ENCODE peak calls at places on chromosomes 16 and 17, in five cellular contexts. O is Caki2; M is effector memory CD8-positive, alpha-beta T cell; F is stimulated activated CD8-positive, alpha-beta memory T cell treated with anti-CD3 and anti-CD28 coated beads, Interleukin-7, amount 100 ng/mL, for 1 hour; L is heart right ventricle. B is an unnamed sample.

GRCh38 chr16:56257260-56257659 is 66.0 kb downstream of the GNAO1 start:
- DNase-seq in O (no peak), M (no peak), F (no peak), L (peak), B (no peak)

GRCh38 chr16:62077998-62078397 is 41.8 kb upstream of the CDH8 start:
- DNase-seq in O (peak), M (no peak), F (no peak), L (no peak), B (no peak)

GRCh38 chr16:78576941-78577340 is 477.5 kb downstream of the WWOX start:
- DNase-seq in O (peak), M (no peak), F (no peak), L (no peak), B (no peak)

GRCh38 chr16:2296662-2297505 is 29.0 kb upstream of the RNPS1 start:
- DNase-seq in O (no peak), M (no peak), F (no peak), L (no peak), B (no peak)

GRCh38 chr16:25912321-25912720 is 220.6 kb downstream of the HS3ST4 start:
- DNase-seq in O (no peak), M (no peak), F (no peak), L (no peak), B (no peak)

GRCh38 chr16:28092721-28093382 is 29.3 kb upstream of the GSG1L start:
- DNase-seq in O (no peak), M (no peak), F (no peak), L (no peak), B (no peak)

GRCh38 chr17:62134397-62134796 is 69.3 kb upstream of the MED13 start:
- DNase-seq in O (no peak), M (no peak), F (no peak), L (no peak), B (no peak)

GRCh38 chr17:29568331-29569244 is at the start of gene TP53I13:
- DNase-seq in O (peak), M (peak), F (peak), L (peak), B (peak)

GRCh38 chr17:77887464-77888241 is 70.8 kb upstream of the TNRC6C start:
- DNase-seq in O (peak), M (peak), F (peak), L (peak), B (peak)

GRCh38 chr16:57289391-57290257 is 5.2 kb upstream of the PLLP start:
- DNase-seq in O (no peak), M (no peak), F (no peak), L (no peak), B (no peak)

GRCh38 chr16:50842589-50842988 is 100.7 kb downstream of the CYLD start:
- DNase-seq in O (no peak), M (no peak), F (no peak), L (no peak), B (no peak)

GRCh38 chr17:40936437-40936971 is 942 bp downstream of the KRT23 start:
- DNase-seq in O (no peak), M (no peak), F (no peak), L (no peak), B (no peak)

GRCh38 chr16:23729503-23730424 is 16.7 kb upstream of the ERN2 start:
- DNase-seq in O (peak), M (no peak), F (no peak), L (no peak), B (no peak)

GRCh38 chr17:36728030-36728991 is 126.9 kb downstream of the MRM1 start:
- DNase-seq in O (no peak), M (no peak), F (no peak), L (no peak), B (no peak)

GRCh38 chr16:89173629-89173921 is 2.0 kb downstream of the CDH15 start:
- DNase-seq in O (no peak), M (no peak), F (no peak), L (no peak), B (no peak)

GRCh38 chr16:85125570-85126382 is 13.5 kb upstream of the CIBAR2 start:
- DNase-seq in O (no peak), M (no peak), F (no peak), L (peak), B (no peak)

GRCh38 chr17:83079766-83080616 is 582 bp downstream of the METRNL start:
- DNase-seq in O (no peak), M (no peak), F (no peak), L (no peak), B (no peak)

GRCh38 chr17:36792849-36793248 is 144.4 kb upstream of the LHX1 start:
- DNase-seq in O (no peak), M (no peak), F (no peak), L (no peak), B (no peak)

GRCh38 chr16:23499801-23500200 is 10.5 kb downstream of the GGA2 start:
- DNase-seq in O (no peak), M (no peak), F (no peak), L (no peak), B (no peak)

GRCh38 chr17:8337802-8338744 is 1.6 kb upstream of the ODF4 start:
- DNase-seq in O (no peak), M (no peak), F (no peak), L (no peak), B (no peak)

GRCh38 chr17:78208486-78208885 is 5.6 kb upstream of the BIRC5 start:
- DNase-seq in O (no peak), M (no peak), F (no peak), L (no peak), B (no peak)

B was measured in T-cell.